ENCODE peak calls at places on chromosomes 3 and 15, in five cellular contexts. F is GM23338, H is adrenal gland, T is mucosa of descending colon, J is stomach. A is an unnamed sample.
A peak's percentile ranks its signal among the peaks of the same experiment; 100 is the strongest.

GRCh38 chr3:129697229-129697970 is 90.9 kb upstream of the PLXND1 start:
- DNase-seq in F (no peak), H (no peak), T (no peak), J (no peak), A (no peak)

GRCh38 chr15:74752486-74753395 is 4.1 kb downstream of the CYP1A2 start:
- DNase-seq in F (no peak), H (no peak), T (no peak), J (no peak), A (no peak)

GRCh38 chr3:8458235-8458634 is 43.4 kb upstream of the LMCD1 start:
- DNase-seq in F (no peak), H (no peak), T (no peak), J (no peak), A (no peak)

GRCh38 chr15:84398763-84399701 is 163.5 kb downstream of the GOLGA6L4 start:
- DNase-seq in F (peak; percentile 4), H (no peak), T (no peak), J (no peak), A (no peak)

GRCh38 chr15:92898988-92899909 is 875 bp upstream of the CHD2 start:
- DNase-seq in F (peak; percentile 50), H (no peak), T (no peak), J (no peak), A (no peak)

GRCh38 chr15:52303093-52303772 is 7.6 kb upstream of the MYO5C start:
- DNase-seq in F (no peak), H (no peak), T (no peak), J (no peak), A (no peak)

GRCh38 chr3:118863731-118864322 is 170.8 kb downstream of the IGSF11 start:
- DNase-seq in F (peak; percentile 75), H (no peak), T (no peak), J (no peak), A (no peak)

GRCh38 chr3:188826574-188826973 is 345.2 kb upstream of the TPRG1 start:
- DNase-seq in F (no peak), H (no peak), T (no peak), J (no peak), A (no peak)

GRCh38 chr3:190261740-190262139 is 60.5 kb downstream of the CLDN1 start:
- DNase-seq in F (no peak), H (no peak), T (no peak), J (no peak), A (no peak)

GRCh38 chr3:31861839-31862238 is 119.2 kb downstream of the OSBPL10 start:
- DNase-seq in F (no peak), H (no peak), T (no peak), J (no peak), A (no peak)

GRCh38 chr3:183824761-183825379 is 507 bp downstream of the MAP6D1 start:
- DNase-seq in F (peak; percentile 59), H (no peak), T (no peak), J (no peak), A (no peak)

GRCh38 chr15:58988011-58988785 is 735 bp downstream of the RNF111 start:
- DNase-seq in F (peak; percentile 83), H (peak; percentile 62), T (peak; percentile 81), J (peak; percentile 75), A (no peak)

GRCh38 chr3:139122221-139122581 is 77.5 kb upstream of the PRR23C start:
- DNase-seq in F (no peak), H (no peak), T (no peak), J (no peak), A (no peak)

GRCh38 chr15:74315626-74316025 is 51.8 kb downstream of the CYP11A1 start:
- DNase-seq in F (no peak), H (no peak), T (no peak), J (no peak), A (no peak)

GRCh38 chr15:98812711-98813441 is 164.5 kb downstream of the IGF1R start:
- DNase-seq in F (peak; percentile 79), H (no peak), T (no peak), J (peak; percentile 50), A (no peak)

GRCh38 chr3:34065901-34066300 is 267.5 kb downstream of the PDCD6IP start:
- DNase-seq in F (no peak), H (no peak), T (no peak), J (no peak), A (no peak)

GRCh38 chr15:54017911-54018310 is 39.7 kb downstream of the UNC13C start:
- DNase-seq in F (no peak), H (no peak), T (no peak), J (no peak), A (no peak)

GRCh38 chr3:134299185-134299887 is 48.7 kb upstream of the RYK start:
- DNase-seq in F (peak; percentile 51), H (no peak), T (peak; percentile 34), J (no peak), A (no peak)
- TF ChIP-seq CTCF in F (peak; percentile 36), H (peak; percentile 53), T (no peak), J (peak; percentile 16), A (peak; percentile 56)

GRCh38 chr3:60053518-60054265 is 1003.9 kb upstream of the CFAP20DC start:
- DNase-seq in F (no peak), H (no peak), T (no peak), J (no peak), A (no peak)

GRCh38 chr3:60056394-60056793 is 1006.6 kb upstream of the CFAP20DC start:
- DNase-seq in F (no peak), H (no peak), T (no peak), J (no peak), A (no peak)

DNA sequence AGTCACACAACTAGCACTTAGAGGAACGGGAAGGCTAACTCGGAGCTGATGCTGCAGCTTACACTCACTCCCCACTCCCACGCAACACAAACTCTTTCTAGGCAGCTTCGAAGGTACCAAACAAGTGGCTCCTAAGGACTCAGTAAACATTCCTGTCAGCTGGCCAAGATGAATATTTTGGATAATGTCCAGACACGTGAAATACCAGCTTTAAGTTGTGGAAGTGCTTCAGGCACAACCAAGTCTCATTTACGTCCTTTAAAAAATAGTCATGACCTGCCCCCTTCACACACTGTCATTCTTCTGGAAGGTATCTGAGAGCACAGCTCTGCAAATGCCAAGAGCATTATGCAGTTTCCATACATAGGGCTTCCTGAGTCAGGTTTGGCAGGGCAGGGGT is 1005.9 kb upstream of the CFAP20DC start:
- DNase-seq in F (no peak), H (no peak), T (no peak), J (no peak), A (no peak)
- TF ChIP-seq CTCF in F (no peak), H (no peak), T (no peak), J (no peak), A (no peak)

DNA sequence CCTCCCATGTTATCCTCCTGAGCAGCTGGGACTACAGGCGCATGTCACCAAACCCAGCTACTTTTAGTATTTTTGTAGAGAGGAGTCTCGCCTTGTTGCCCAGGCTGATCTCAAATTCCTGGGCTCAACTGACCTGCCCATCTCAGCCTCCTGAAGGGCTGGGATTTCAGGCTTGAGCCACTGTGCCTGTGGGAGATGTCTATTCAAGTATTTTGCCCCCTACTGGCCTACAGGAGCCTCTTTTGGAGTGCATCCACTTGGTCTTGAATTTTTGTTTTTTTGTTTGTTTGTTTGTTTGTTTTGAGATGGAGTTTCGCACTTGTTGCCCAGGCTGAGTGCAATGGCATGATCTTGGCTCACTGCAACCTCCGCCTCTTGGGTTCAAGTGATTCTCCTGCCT is 3.2 kb upstream of the DHX30 start:
- DNase-seq in F (peak; percentile 90), H (no peak), T (no peak), J (no peak), A (no peak)
- TF ChIP-seq CTCF in F (peak; percentile 76), H (no peak), T (no peak), J (peak; percentile 12), A (peak; percentile 21)

GRCh38 chr3:40073310-40074007 is 236.0 kb upstream of the EIF1B start:
- DNase-seq in F (peak; percentile 65), H (no peak), T (no peak), J (no peak), A (no peak)
- TF ChIP-seq CTCF in F (peak; percentile 56), H (no peak), T (no peak), J (no peak), A (no peak)

GRCh38 chr3:98824256-98824655 is 61.1 kb downstream of the ST3GAL6 start:
- DNase-seq in F (peak; percentile 3), H (no peak), T (no peak), J (no peak), A (no peak)
- TF ChIP-seq CTCF in F (no peak), H (no peak), T (no peak), J (no peak), A (no peak)